ENCODE peak calls at places on chromosome 12, in six cellular contexts. F is kidney tubule cell, X is adipocyte, U is mucosa of descending colon, I is transverse colon, C is upper lobe of right lung. A is an unnamed sample.

GRCh38 chr12:1593232-1594044 is 943 bp downstream of the FBXL14 start:
- DNase-seq in F (peak), X (peak), U (peak), I (peak), C (peak), A (peak)

GRCh38 chr12:14065094-14065493 is 83.7 kb upstream of the GRIN2B start:
- DNase-seq in F (no peak), X (no peak), U (no peak), I (no peak), C (no peak), A (no peak)

GRCh38 chr12:50842637-50843493 is at the start of gene TMPRSS12:
- DNase-seq in F (peak), X (no peak), U (no peak), I (no peak), C (peak), A (no peak)

GRCh38 chr12:26853303-26854027 is 20.5 kb upstream of the ITPR2 start:
- DNase-seq in F (peak), X (peak), U (peak), I (peak), C (peak), A (peak)

GRCh38 chr12:106739815-106740552 is 34.5 kb upstream of the RIC8B start:
- DNase-seq in F (peak), X (no peak), U (no peak), I (peak), C (no peak), A (no peak)

GRCh38 chr12:47991592-47991991 is 12.7 kb downstream of the COL2A1 start:
- DNase-seq in F (no peak), X (no peak), U (no peak), I (no peak), C (no peak), A (no peak)

GRCh38 chr12:30358113-30358512 is 337.6 kb downstream of the IPO8 start:
- DNase-seq in F (no peak), X (no peak), U (no peak), I (no peak), C (no peak), A (no peak)

GRCh38 chr12:95646781-95647184 is 95.5 kb upstream of the USP44 start:
- DNase-seq in F (peak), X (peak), U (no peak), I (no peak), C (no peak), A (no peak)

GRCh38 chr12:8780389-8780788 is 42.0 kb upstream of the A2ML1 start:
- DNase-seq in F (peak), X (peak), U (no peak), I (no peak), C (no peak), A (no peak)